ENCODE peak calls at places on chromosomes 3 and 15, in ten cellular contexts. C, T, X, Z, E, L, B, F, O and S are unnamed samples.

GRCh38 chr3:43998374-43998840 is 243.3 kb upstream of the TOPAZ1 start:
- DNase-seq in E (no peak), B (no peak), O (peak; percentile 44), C (no peak), F (no peak), X (no peak), Z (no peak), T (no peak), L (no peak), S (no peak)

GRCh38 chr3:111143-112069 is 85.2 kb upstream of the CHL1 start:
- DNase-seq in Z (peak; percentile 7), C (no peak), F (no peak), L (no peak), B (peak; percentile 62), T (peak; percentile 58), X (no peak), O (no peak), E (no peak), S (no peak)

GRCh38 chr3:182808041-182808765 is 14.9 kb downstream of the ATP11B start:
- DNase-seq in B (no peak), F (no peak), Z (no peak), X (no peak), E (no peak), T (no peak), L (no peak), C (no peak), O (no peak), S (no peak)

GRCh38 chr3:142337994-142338393 is 109.8 kb downstream of the XRN1 start:
- DNase-seq in O (no peak), X (no peak), C (no peak), L (no peak), E (no peak), B (no peak), Z (no peak), T (no peak), F (no peak), S (no peak)

GRCh38 chr15:68055224-68055705 is 1.1 kb downstream of the PIAS1 start:
- DNase-seq in C (peak; percentile 61), L (no peak), Z (peak; percentile 88), X (peak; percentile 42), E (no peak), B (no peak), F (peak; percentile 48), O (no peak), T (no peak), S (no peak)

GRCh38 chr15:98805434-98806274 is 157.3 kb downstream of the IGF1R start:
- DNase-seq in X (no peak), Z (no peak), C (peak; percentile 31), B (no peak), L (no peak), O (no peak), E (no peak), T (no peak), F (no peak), S (peak; percentile 75)

GRCh38 chr15:75695206-75695605 is 17.4 kb downstream of the CSPG4 start:
- DNase-seq in L (no peak), X (no peak), B (no peak), C (no peak), T (no peak), O (no peak), Z (no peak), F (no peak), E (no peak), S (no peak)

GRCh38 chr3:196969660-196970546 is 1.3 kb upstream of the PIGZ start:
- DNase-seq in C (peak; percentile 68), O (peak; percentile 96), F (no peak), X (peak; percentile 57), E (no peak), B (no peak), L (peak; percentile 69), T (no peak), Z (no peak), S (no peak)

GRCh38 chr3:106130384-106131084 is 261.7 kb upstream of the CBLB start:
- DNase-seq in C (no peak), O (no peak), T (no peak), L (no peak), B (no peak), X (peak; percentile 47), Z (no peak), F (no peak), E (no peak), S (no peak)

GRCh38 chr15:41485226-41485625 is 8.4 kb upstream of the ITPKA start:
- DNase-seq in O (no peak), Z (no peak), F (no peak), B (no peak), X (no peak), C (no peak), E (no peak), L (no peak), T (no peak), S (no peak)

GRCh38 chr3:38117748-38118420 is 19.0 kb downstream of the ACAA1 start:
- DNase-seq in Z (peak; percentile 41), F (peak; percentile 74), L (peak; percentile 73), O (no peak), E (peak; percentile 34), X (peak; percentile 63), B (no peak), C (peak; percentile 77), T (peak; percentile 73), S (no peak)

GRCh38 chr15:85800460-85801123 is 5.9 kb upstream of the KLHL25 start:
- DNase-seq in B (no peak), E (no peak), F (no peak), L (peak; percentile 91), C (peak; percentile 96), Z (no peak), T (peak; percentile 63), X (no peak), O (no peak), S (no peak)

GRCh38 chr15:63530235-63530634 is 25.8 kb downstream of the USP3 start:
- DNase-seq in Z (no peak), F (no peak), T (no peak), X (no peak), E (no peak), O (no peak), L (no peak), C (no peak), B (no peak), S (no peak)

GRCh38 chr3:32934150-32934742 is 17.2 kb upstream of the CCR4 start:
- DNase-seq in B (no peak), Z (no peak), T (no peak), L (peak; percentile 34), E (no peak), C (peak; percentile 35), O (no peak), F (peak; percentile 62), X (peak; percentile 22), S (no peak)

GRCh38 chr3:62587169-62587568 is 213.8 kb upstream of the FEZF2 start:
- DNase-seq in X (peak; percentile 61), L (no peak), C (no peak), B (peak; percentile 39), E (no peak), F (no peak), Z (no peak), O (no peak), T (no peak), S (no peak)
- TF ChIP-seq CTCF in X (no peak), L (no peak), C (no peak), B (no peak), E (no peak), F (no peak), Z (no peak), O (no peak), T (no peak), S (no peak)

GRCh38 chr3:64574194-64574593 is 113.6 kb downstream of the ADAMTS9 start:
- DNase-seq in B (no peak), Z (no peak), E (no peak), L (no peak), C (no peak), F (no peak), O (no peak), T (no peak), X (no peak), S (no peak)

GRCh38 chr3:64575211-64575844 is 112.5 kb downstream of the ADAMTS9 start:
- DNase-seq in T (no peak), F (no peak), L (no peak), B (no peak), O (no peak), C (no peak), Z (no peak), E (no peak), X (peak; percentile 35), S (no peak)

GRCh38 chr3:64584193-64584592 is 103.6 kb downstream of the ADAMTS9 start:
- DNase-seq in Z (no peak), F (no peak), C (no peak), T (no peak), B (no peak), O (no peak), E (no peak), X (no peak), L (no peak), S (no peak)

GRCh38 chr3:64578384-64578783 is 109.4 kb downstream of the ADAMTS9 start:
- DNase-seq in F (no peak), B (no peak), O (no peak), T (no peak), L (no peak), E (no peak), X (peak; percentile 24), C (no peak), Z (no peak), S (no peak)

GRCh38 chr3:64578797-64579196 is 109.0 kb downstream of the ADAMTS9 start:
- DNase-seq in E (no peak), F (no peak), L (no peak), C (no peak), B (no peak), O (no peak), Z (no peak), X (peak; percentile 4), T (no peak), S (no peak)
- H3K4me1 ChIP-seq in E (no peaks in the 10 kb centered on the region), F (no peaks in the 10 kb centered on the region), L (no peaks in the 10 kb centered on the region), C (peaks cover 23% of the 10 kb centered on the region), B (peaks cover 19% of the 10 kb centered on the region), O (no peaks in the 10 kb centered on the region), Z (no peaks in the 10 kb centered on the region), X (peaks cover 5% of the 10 kb centered on the region), T (peaks cover 8% of the 10 kb centered on the region), S (peaks cover 4% of the 10 kb centered on the region)

GRCh38 chr3:141006344-141006743 is 44.8 kb upstream of the SPSB4 start:
- DNase-seq in Z (no peak), E (no peak), X (no peak), B (no peak), C (no peak), O (no peak), T (no peak), L (no peak), F (no peak), S (no peak)
- TF ChIP-seq POLR2A in Z (no peak), E (no peak), X (no peak), B (no peak), C (no peak), O (no peak), T (no peak), L (no peak), F (no peak), S (no peak)

DNA sequence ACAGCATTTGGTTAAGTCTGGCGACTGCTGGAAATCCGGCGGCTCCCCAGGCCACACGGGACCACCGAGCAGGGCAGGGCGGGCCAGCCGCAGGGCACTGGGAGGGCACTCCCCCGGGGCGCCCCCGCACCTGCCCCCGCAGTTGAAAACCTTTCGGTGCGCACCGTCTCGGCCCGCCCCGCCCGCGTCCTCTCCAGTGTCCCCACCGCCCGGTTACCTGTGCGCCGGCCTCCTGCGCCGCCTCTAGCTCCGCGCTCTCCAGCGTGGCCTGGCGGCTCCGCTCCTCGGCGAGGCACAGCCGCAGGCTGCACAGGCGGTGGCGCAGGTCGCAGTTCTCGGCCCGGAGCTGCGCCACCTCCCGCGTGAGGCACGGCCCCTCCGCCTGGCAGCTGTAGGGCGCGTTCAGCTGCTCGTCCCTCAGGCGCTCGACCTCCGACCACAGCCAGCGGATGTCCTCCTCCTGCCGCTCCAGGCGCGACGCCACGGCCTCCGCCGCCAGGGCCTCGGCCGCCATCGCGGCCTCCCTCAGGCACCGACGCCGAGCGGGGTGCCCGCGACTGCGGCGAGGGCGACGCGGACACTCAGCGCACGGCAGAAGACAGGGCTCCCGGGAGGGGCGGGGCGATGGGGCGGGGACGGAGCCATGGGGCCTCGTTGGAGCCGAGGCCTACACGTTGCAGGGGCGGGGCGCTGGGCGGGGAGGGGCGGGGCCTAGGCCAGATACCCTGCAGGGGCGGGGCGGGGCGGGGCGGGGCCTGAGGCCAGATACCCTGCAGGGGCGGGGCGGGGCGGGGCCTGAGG is at the start of gene TARS3:
- DNase-seq in T (peak; percentile 97), L (peak; percentile 96), F (peak; percentile 92), O (peak; percentile 100), E (peak; percentile 95), C (peak; percentile 97), B (peak; percentile 98), Z (peak; percentile 37), X (peak; percentile 90), S (no peak)
- TF ChIP-seq CTCF in T (no peak), L (no peak), F (no peak), O (peak; percentile 60), E (peak; percentile 33), C (peak; percentile 32), B (no peak), Z (peak; percentile 12), X (no peak), S (no peak)